ENCODE peak calls at places on chromosomes 11 and 22, in four cellular contexts. H is HCT116, F is HepG2, K is K562. T is an unnamed sample.

GRCh38 chr22:38953091-38953490 is 4.3 kb upstream of the APOBEC3A start:
- DNase-seq in F (no peak), H (no peak), K (no peak), T (no peak)

GRCh38 chr11:117789241-117789640 is 7.8 kb downstream of the DSCAML1 start:
- DNase-seq in H (no peak), F (no peak), K (no peak), T (no peak)

GRCh38 chr11:69574383-69575255 is 66.3 kb upstream of the CCND1 start:
- DNase-seq in F (no peak), H (no peak), K (no peak), T (no peak)

GRCh38 chr22:27577570-27577969 is 224.0 kb downstream of the MN1 start:
- DNase-seq in F (no peak), H (no peak), K (no peak), T (no peak)

GRCh38 chr22:41352058-41352457 is 29.7 kb upstream of the TEF start:
- DNase-seq in K (no peak), F (no peak), H (peak; percentile 6), T (peak; percentile 15)

GRCh38 chr11:34346551-34346950 is 11.3 kb downstream of the ABTB2 start:
- DNase-seq in K (no peak), F (no peak), H (no peak), T (no peak)

GRCh38 chr11:106389096-106389495 is 311.6 kb downstream of the AASDHPPT start:
- DNase-seq in H (no peak), K (no peak), F (no peak), T (no peak)

GRCh38 chr22:47402876-47403525 is 640.6 kb downstream of the TBC1D22A start:
- DNase-seq in F (no peak), K (no peak), H (no peak), T (no peak)

GRCh38 chr11:69539416-69540117 is 58.1 kb downstream of the LINC01488 start:
- DNase-seq in F (no peak), H (no peak), K (no peak), T (no peak)

GRCh38 chr11:66069715-66070603 is at the start of gene PACS1:
- DNase-seq in F (peak; percentile 25), K (peak; percentile 91), H (no peak), T (no peak)

GRCh38 chr11:108007819-108008218 is 879 bp upstream of the CUL5 start:
- DNase-seq in F (no peak), H (no peak), K (no peak), T (no peak)

GRCh38 chr11:108008656-108009496 is at the start of gene CUL5:
- DNase-seq in K (peak; percentile 89), F (peak; percentile 85), H (peak; percentile 86), T (peak; percentile 76)

GRCh38 chr11:108012139-108012725 is 3.5 kb downstream of the CUL5 start:
- DNase-seq in H (no peak), K (no peak), F (no peak), T (no peak)

GRCh38 chr11:108009497-108010360 is 1.0 kb downstream of the CUL5 start:
- DNase-seq in F (peak; percentile 16), K (peak; percentile 29), H (no peak), T (no peak)
- TF ChIP-seq TCF7L2 in F (no peak), K (no peak), H (no peak), T (no peak)

DNA sequence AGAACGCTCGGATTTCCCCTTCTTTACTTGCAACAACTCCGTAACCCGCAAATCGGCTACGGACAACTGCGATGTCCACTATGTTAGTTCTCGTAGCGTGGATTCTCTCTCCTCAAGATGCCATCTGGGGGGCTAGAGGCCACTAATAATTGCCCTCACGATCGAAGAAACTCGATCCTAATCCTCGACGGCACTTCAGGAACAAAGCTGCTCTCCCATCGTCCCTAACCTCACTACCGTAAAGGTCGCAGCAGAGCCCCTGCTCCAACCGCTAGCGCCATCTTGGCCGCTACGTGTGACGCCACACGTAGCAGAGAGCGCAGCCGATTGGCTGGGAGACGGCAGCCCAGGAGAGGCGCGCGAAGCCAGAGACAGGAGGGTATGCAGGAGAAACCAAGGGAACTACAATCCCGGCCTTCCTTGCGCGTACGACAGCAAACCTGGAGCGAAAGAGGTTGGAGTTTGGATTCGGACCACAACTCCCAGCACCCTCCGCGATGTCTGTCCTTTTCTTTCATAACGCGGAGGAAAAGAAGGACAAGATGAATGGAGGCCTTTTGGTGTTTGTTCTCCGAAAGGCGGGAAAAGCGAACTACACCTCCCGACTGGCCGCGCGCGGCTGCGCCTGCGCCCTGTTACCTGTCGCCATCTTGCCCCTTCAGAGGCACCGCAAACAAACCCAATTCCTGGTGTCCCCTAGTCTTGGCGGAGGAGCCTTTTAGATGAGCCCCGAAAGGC is at the start of gene EMSY:
- DNase-seq in H (peak; percentile 96), F (peak; percentile 99), K (peak; percentile 96), T (peak; percentile 99)
- TF ChIP-seq REST in H (no peak), F (no peak), K (no peak), T (no peak)

DNA sequence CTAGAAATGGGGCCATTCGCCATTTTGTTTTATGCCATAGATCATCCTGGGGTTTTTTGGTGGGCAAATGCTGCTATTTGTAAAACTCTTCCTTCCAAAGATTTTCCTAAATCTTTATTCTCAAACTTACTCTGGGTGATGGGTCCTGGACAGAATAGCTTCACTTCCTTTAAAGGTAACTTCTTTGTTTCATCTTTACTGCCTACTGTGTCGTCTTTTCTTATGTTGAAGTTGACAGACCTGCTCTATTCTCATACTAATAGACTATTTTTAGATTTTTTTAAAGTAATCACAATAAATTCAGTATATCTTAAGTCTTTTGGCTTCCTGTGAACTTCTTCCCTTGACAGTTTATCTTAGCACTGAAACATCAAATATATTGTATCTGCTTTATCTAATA is 98.6 kb downstream of the YAP1 start:
- DNase-seq in K (no peak), F (no peak), H (no peak), T (no peak)
- TF ChIP-seq TCF7L2 in K (no peak), F (no peak), H (no peak), T (no peak)

GRCh38 chr22:43235445-43236400 is 48.8 kb upstream of the TTLL12 start:
- DNase-seq in F (no peak), H (no peak), K (no peak), T (no peak)
- TF ChIP-seq REST in F (no peak), H (no peak), K (no peak), T (no peak)

GRCh38 chr11:119114351-119114750 is 7.0 kb upstream of the HINFP start:
- DNase-seq in K (no peak), H (no peak), F (no peak), T (no peak)
- TF ChIP-seq TCF7L2 in K (no peak), H (no peak), F (no peak), T (no peak)

DNA sequence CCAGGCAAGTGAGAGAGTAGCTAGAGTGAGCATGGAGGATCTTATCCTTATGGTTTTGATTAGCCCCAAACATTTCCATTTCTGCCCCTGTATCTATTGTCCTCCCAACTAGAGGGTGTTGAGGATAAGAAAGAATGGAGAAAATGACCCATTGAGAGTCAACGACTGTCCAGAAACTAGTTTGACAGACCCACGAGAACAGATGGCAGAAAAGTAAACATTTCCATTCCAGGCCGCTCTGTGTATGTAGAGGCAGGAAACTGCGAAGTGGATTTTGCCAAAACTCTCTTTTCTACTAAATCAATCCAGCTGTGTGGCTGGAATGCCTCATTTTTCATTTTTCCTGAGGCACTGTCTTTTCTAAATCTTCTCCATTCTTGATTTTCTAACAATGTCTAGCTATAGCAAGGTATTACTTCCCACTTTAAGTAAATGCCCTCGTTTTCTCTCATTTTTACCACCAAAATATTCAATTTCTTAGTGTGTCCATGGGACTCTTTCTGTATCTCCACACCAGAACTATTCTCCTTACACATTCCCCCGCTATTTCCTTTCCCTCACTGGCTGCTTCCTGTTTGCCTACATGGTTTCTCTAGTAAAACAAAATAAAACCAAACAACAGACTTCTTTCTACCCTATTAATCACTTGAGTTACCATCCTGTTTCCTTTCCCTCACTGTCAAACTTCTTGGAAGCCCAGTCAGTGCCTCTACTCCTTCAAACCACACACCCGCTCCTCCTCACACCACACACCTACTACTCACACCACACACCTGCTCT is 5.5 kb upstream of the MMP8 start:
- DNase-seq in H (no peak), K (no peak), F (no peak), T (no peak)
- TF ChIP-seq REST in H (no peak), K (no peak), F (no peak), T (no peak)